ENCODE peak calls at places on chromosome 19, in seven cellular contexts. S is right cardiac atrium; K is thoracic aorta; O is naive thymus-derived CD4-positive, alpha-beta T cell; I is effector memory CD4-positive, alpha-beta T cell; Y is ovary; Z is PC-3. N is an unnamed sample. For H3K4me1, the result is how much of the 10 kb centered on the place peaks cover.

GRCh38 chr19:30374791-30375650 is 2.8 kb downstream of the ZNF536 start:
- DNase-seq in S (no peak), K (no peak), O (no peak), I (no peak), Y (no peak), Z (no peak), N (peak)

GRCh38 chr19:11480927-11481776 is at the start of gene ELAVL3:
- DNase-seq in S (no peak), K (no peak), O (no peak), I (no peak), Y (no peak), Z (no peak), N (no peak)

GRCh38 chr19:54606230-54606629 is 12.8 kb downstream of the LILRA1 start:
- DNase-seq in S (no peak), K (no peak), O (no peak), I (no peak), Y (no peak), Z (no peak), N (no peak)

GRCh38 chr19:51691122-51692064 is 1.7 kb upstream of the SPACA6 start:
- DNase-seq in S (peak), K (no peak), O (no peak), I (no peak), Y (peak), Z (no peak), N (peak)

GRCh38 chr19:38082256-38083118 is 141.5 kb downstream of the DPF1 start:
- DNase-seq in S (peak), K (no peak), O (no peak), I (no peak), Y (no peak), Z (no peak), N (no peak)

GRCh38 chr19:45629704-45630103 is 9.5 kb downstream of the EML2 start:
- DNase-seq in S (no peak), K (no peak), O (no peak), I (no peak), Y (no peak), Z (no peak), N (no peak)

GRCh38 chr19:23851966-23852365 is 62.7 kb upstream of the ZNF726 start:
- DNase-seq in S (no peak), K (no peak), O (no peak), I (no peak), Y (no peak), Z (no peak), N (no peak)

GRCh38 chr19:28727133-28727834 is 485.7 kb downstream of the UQCRFS1 start:
- DNase-seq in S (peak), K (no peak), O (no peak), I (no peak), Y (peak), Z (no peak), N (no peak)

GRCh38 chr19:27774827-27775226 is 1438.1 kb downstream of the UQCRFS1 start:
- DNase-seq in S (no peak), K (no peak), O (no peak), I (no peak), Y (no peak), Z (peak), N (peak)

GRCh38 chr19:1551068-1552040 is 16.8 kb downstream of the MEX3D start:
- DNase-seq in S (no peak), K (no peak), O (no peak), I (no peak), Y (no peak), Z (no peak), N (no peak)

GRCh38 chr19:48961673-48962028 is 3.5 kb upstream of the FTL start:
- DNase-seq in S (peak), K (no peak), O (no peak), I (no peak), Y (no peak), Z (no peak), N (no peak)

GRCh38 chr19:48959341-48960239 is 4.9 kb downstream of the BAX start:
- DNase-seq in S (no peak), K (no peak), O (no peak), I (no peak), Y (no peak), Z (no peak), N (no peak)

GRCh38 chr19:48962849-48963165 is 2.3 kb upstream of the FTL start:
- DNase-seq in S (no peak), K (no peak), O (no peak), I (no peak), Y (no peak), Z (no peak), N (no peak)

GRCh38 chr19:48962029-48962848 is 2.9 kb upstream of the FTL start:
- DNase-seq in S (peak), K (no peak), O (no peak), I (no peak), Y (peak), Z (peak), N (peak)

DNA sequence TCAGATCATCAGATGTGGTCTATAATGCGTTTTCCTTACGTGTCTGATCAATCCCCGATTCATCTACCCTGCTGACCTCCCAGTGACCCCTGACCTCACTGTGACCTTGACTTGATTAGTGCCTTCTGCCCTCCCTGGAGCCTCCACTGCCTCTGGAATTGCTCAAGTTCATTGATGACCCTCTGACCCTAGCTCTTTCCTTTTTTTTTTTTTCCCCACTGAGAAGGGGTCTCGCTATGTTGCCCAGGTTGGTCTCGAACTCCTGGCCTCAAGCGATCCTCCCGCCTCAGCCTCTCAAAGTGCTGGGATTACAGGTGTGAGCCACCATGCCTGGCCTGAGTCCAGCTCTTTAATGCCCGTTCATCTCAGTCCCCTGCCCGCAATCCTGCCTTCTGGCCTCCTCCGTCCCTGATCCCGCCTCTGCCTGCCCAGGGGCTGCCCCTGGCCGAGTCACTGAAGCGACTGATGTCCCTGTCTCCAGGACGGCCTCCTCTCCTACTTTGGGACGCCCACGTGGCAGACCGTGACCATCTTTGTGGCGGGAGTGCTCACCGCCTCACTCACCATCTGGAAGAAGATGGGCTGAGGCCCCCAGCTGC is 4.0 kb upstream of the FTL start:
- DNase-seq in S (peak), K (no peak), O (no peak), I (no peak), Y (no peak), Z (no peak), N (no peak)
- H3K27ac ChIP-seq in S (no peak), K (peak), O (no peak), I (no peak), Y (no peak), Z (no peak), N (no peak)

GRCh38 chr19:13039211-13039789 is 44.0 kb downstream of the NFIX start:
- DNase-seq in S (peak), K (no peak), O (no peak), I (no peak), Y (no peak), Z (no peak), N (no peak)
- H3K4me1 ChIP-seq in S (half or more), K (half or more), O (under half), I (under half), Y (under half), Z (under half), N (under half)

DNA sequence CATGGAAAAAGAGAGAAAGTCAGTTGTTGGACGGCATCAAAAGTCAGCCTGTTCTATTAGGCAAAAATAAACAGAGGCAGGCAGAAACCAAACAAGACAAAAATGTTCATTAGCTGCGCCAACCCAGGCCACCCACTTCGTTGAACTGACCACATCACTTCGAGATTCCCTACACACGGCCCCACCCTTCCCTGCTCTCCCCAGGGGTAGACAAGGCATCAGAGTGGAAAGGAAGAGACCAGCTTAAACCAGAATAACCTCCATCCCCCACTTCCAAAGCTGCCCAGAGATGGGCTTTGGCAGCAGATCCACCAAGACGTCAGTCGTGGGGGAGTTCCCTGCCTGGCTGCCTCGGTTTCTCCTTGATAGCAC is 204.6 kb upstream of the TSHZ3 start:
- DNase-seq in S (no peak), K (no peak), O (no peak), I (no peak), Y (peak), Z (no peak), N (peak)
- H3K27ac ChIP-seq in S (no peak), K (no peak), O (no peak), I (no peak), Y (no peak), Z (no peak), N (peak)

GRCh38 chr19:19444694-19445155 is 39.2 kb downstream of the GATAD2A start:
- DNase-seq in S (no peak), K (no peak), O (no peak), I (no peak), Y (no peak), Z (peak), N (no peak)
- H3K4me1 ChIP-seq in S (under half), K (under half), O (half or more), I (under half), Y (under half), Z (under half), N (under half)

DNA sequence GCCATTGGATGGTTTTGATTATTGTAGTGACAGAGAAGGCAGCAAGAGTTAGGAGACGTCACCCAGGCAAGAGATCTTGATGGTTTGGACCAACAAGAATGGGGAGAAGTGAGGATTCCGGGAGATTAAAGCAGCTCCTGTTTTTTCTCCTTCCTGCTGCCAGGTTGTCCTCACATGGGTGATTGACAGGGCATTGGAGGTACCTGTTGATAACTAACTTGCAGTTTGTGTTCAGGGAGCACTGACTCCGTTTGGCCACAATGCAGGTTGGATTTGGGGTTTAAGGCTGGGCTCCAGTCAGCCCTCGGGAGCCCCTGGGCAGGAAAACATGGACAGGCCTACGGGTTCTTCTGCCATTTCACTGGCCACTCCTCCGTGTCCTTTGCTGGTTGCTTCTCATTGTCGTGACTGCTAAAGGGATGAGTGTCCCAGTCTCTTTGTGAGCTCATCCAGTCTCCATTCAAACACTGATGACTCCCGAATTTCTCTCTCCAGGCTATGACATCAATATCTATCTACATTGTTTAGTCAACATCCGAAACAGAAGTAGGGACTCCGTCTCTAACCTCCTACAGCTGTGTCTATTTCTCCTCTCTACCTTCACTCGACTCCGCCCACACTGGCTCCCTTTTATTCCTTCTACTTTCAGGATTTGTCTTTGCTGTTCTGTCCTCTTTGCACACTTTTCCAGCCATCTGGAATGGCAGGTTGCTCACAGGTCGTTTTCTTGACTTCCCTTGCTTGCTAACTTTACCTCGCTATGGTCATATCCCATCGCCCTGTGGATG is 1.3 kb upstream of the PTOV1 start:
- DNase-seq in S (peak), K (no peak), O (no peak), I (no peak), Y (no peak), Z (no peak), N (no peak)
- H3K27ac ChIP-seq in S (peak), K (peak), O (no peak), I (no peak), Y (no peak), Z (peak), N (no peak)